ENCODE peak calls at places on chromosomes 6 and 20, in four cellular contexts. One of them, this sample, is unnamed.
A peak's percentile ranks its signal among the peaks of the same experiment; 100 is the strongest.

GRCh38 chr20:54078296-54078695 is 7.9 kb upstream of the BCAS1 start:
- DNase-seq in foreskin fibroblast: no peak
- DNase-seq in Calu3: no peak
- DNase-seq in mucosa of descending colon: no peak
- DNase-seq in this sample: no peak

GRCh38 chr6:13846841-13847240 is 32.5 kb upstream of the MCUR1 start:
- DNase-seq in foreskin fibroblast: no peak
- DNase-seq in Calu3: no peak
- DNase-seq in mucosa of descending colon: no peak
- DNase-seq in this sample: no peak

GRCh38 chr6:144131248-144131709 is 19.0 kb upstream of the STX11 start:
- DNase-seq in foreskin fibroblast: peak; percentile 83
- DNase-seq in Calu3: no peak
- DNase-seq in mucosa of descending colon: no peak
- DNase-seq in this sample: no peak

GRCh38 chr6:43570876-43571441 is 4.9 kb downstream of the XPO5 start:
- DNase-seq in foreskin fibroblast: no peak
- DNase-seq in Calu3: no peak
- DNase-seq in mucosa of descending colon: no peak
- DNase-seq in this sample: no peak

GRCh38 chr6:130390890-130391289 is 25.1 kb downstream of the TMEM200A start:
- DNase-seq in foreskin fibroblast: no peak
- DNase-seq in Calu3: no peak
- DNase-seq in mucosa of descending colon: no peak
- DNase-seq in this sample: no peak

GRCh38 chr20:43972692-43973091 is 58.0 kb downstream of the TOX2 start:
- DNase-seq in foreskin fibroblast: no peak
- DNase-seq in Calu3: no peak
- DNase-seq in mucosa of descending colon: no peak
- DNase-seq in this sample: no peak

GRCh38 chr20:52747736-52748135 is 224.4 kb upstream of the TSHZ2 start:
- DNase-seq in foreskin fibroblast: no peak
- DNase-seq in Calu3: no peak
- DNase-seq in mucosa of descending colon: no peak
- DNase-seq in this sample: no peak

GRCh38 chr6:106560966-106561740 is 68.1 kb downstream of the RTN4IP1 start:
- DNase-seq in foreskin fibroblast: peak; percentile 72
- DNase-seq in Calu3: no peak
- DNase-seq in mucosa of descending colon: no peak
- DNase-seq in this sample: no peak

GRCh38 chr6:99016355-99016754 is 68.6 kb upstream of the FBXL4 start:
- DNase-seq in foreskin fibroblast: peak; percentile 10
- DNase-seq in Calu3: no peak
- DNase-seq in mucosa of descending colon: no peak
- DNase-seq in this sample: no peak

This sample was measured in brain pericyte.